ENCODE peak calls at places on chromosomes 7 and 10, in eight cellular contexts. One of them, this sample, is unnamed.

GRCh38 chr7:131052285-131052942 is 275.3 kb upstream of the MKLN1 start:
- DNase-seq in heart left ventricle: no peak
- DNase-seq in neuronal stem cell: no peak
- DNase-seq in SK-N-SH: no peak
- DNase-seq in IMR-90: no peak
- DNase-seq in A549: no peak
- DNase-seq in left ventricle myocardium inferior: no peak
- DNase-seq in H1: no peak
- DNase-seq in this sample: no peak

GRCh38 chr7:95476072-95476845 is 9.5 kb upstream of the ASB4 start:
- DNase-seq in neuronal stem cell: no peak
- DNase-seq in A549: peak
- DNase-seq in left ventricle myocardium inferior: no peak
- DNase-seq in heart left ventricle: no peak
- DNase-seq in H1: no peak
- DNase-seq in IMR-90: no peak
- DNase-seq in SK-N-SH: no peak
- DNase-seq in this sample: no peak

GRCh38 chr10:35778344-35778743 is 136.2 kb upstream of the FZD8 start:
- DNase-seq in H1: no peak
- DNase-seq in SK-N-SH: no peak
- DNase-seq in neuronal stem cell: no peak
- DNase-seq in left ventricle myocardium inferior: no peak
- DNase-seq in A549: no peak
- DNase-seq in heart left ventricle: no peak
- DNase-seq in IMR-90: no peak
- DNase-seq in this sample: no peak

GRCh38 chr7:130959743-130960207 is 225.8 kb upstream of the KLF14 start:
- DNase-seq in H1: no peak
- DNase-seq in left ventricle myocardium inferior: no peak
- DNase-seq in SK-N-SH: no peak
- DNase-seq in neuronal stem cell: no peak
- DNase-seq in A549: peak
- DNase-seq in heart left ventricle: no peak
- DNase-seq in IMR-90: peak
- DNase-seq in this sample: no peak

GRCh38 chr7:32179567-32179966 is 109.4 kb upstream of the PDE1C start:
- DNase-seq in A549: no peak
- DNase-seq in SK-N-SH: no peak
- DNase-seq in IMR-90: peak
- DNase-seq in H1: no peak
- DNase-seq in neuronal stem cell: no peak
- DNase-seq in heart left ventricle: no peak
- DNase-seq in left ventricle myocardium inferior: no peak
- DNase-seq in this sample: no peak

GRCh38 chr10:97633921-97634320 is 621 bp upstream of the MORN4 start:
- DNase-seq in left ventricle myocardium inferior: no peak
- DNase-seq in neuronal stem cell: no peak
- DNase-seq in IMR-90: no peak
- DNase-seq in A549: peak
- DNase-seq in heart left ventricle: no peak
- DNase-seq in SK-N-SH: no peak
- DNase-seq in H1: no peak
- DNase-seq in this sample: no peak

GRCh38 chr10:111493024-111493625 is 416.3 kb downstream of the ADRA2A start:
- DNase-seq in left ventricle myocardium inferior: no peak
- DNase-seq in SK-N-SH: no peak
- DNase-seq in H1: no peak
- DNase-seq in neuronal stem cell: no peak
- DNase-seq in A549: no peak
- DNase-seq in IMR-90: no peak
- DNase-seq in heart left ventricle: no peak
- DNase-seq in this sample: no peak

GRCh38 chr10:26046073-26046684 is 112.2 kb downstream of the MYO3A start:
- DNase-seq in IMR-90: no peak
- DNase-seq in H1: no peak
- DNase-seq in SK-N-SH: no peak
- DNase-seq in heart left ventricle: no peak
- DNase-seq in left ventricle myocardium inferior: no peak
- DNase-seq in neuronal stem cell: no peak
- DNase-seq in A549: no peak
- DNase-seq in this sample: no peak

GRCh38 chr7:17043012-17043877 is 161.5 kb upstream of the AGR3 start:
- DNase-seq in H1: no peak
- DNase-seq in IMR-90: peak
- DNase-seq in neuronal stem cell: no peak
- DNase-seq in SK-N-SH: no peak
- DNase-seq in A549: peak
- DNase-seq in heart left ventricle: no peak
- DNase-seq in left ventricle myocardium inferior: no peak
- DNase-seq in this sample: no peak
- H3K27ac ChIP-seq in H1: no peak
- H3K27ac ChIP-seq in IMR-90: no peak
- H3K27ac ChIP-seq in neuronal stem cell: no peak
- H3K27ac ChIP-seq in SK-N-SH: no peak
- H3K27ac ChIP-seq in A549: peak
- H3K27ac ChIP-seq in heart left ventricle: no peak
- H3K27ac ChIP-seq in left ventricle myocardium inferior: peak
- H3K27ac ChIP-seq in this sample: no peak

DNA sequence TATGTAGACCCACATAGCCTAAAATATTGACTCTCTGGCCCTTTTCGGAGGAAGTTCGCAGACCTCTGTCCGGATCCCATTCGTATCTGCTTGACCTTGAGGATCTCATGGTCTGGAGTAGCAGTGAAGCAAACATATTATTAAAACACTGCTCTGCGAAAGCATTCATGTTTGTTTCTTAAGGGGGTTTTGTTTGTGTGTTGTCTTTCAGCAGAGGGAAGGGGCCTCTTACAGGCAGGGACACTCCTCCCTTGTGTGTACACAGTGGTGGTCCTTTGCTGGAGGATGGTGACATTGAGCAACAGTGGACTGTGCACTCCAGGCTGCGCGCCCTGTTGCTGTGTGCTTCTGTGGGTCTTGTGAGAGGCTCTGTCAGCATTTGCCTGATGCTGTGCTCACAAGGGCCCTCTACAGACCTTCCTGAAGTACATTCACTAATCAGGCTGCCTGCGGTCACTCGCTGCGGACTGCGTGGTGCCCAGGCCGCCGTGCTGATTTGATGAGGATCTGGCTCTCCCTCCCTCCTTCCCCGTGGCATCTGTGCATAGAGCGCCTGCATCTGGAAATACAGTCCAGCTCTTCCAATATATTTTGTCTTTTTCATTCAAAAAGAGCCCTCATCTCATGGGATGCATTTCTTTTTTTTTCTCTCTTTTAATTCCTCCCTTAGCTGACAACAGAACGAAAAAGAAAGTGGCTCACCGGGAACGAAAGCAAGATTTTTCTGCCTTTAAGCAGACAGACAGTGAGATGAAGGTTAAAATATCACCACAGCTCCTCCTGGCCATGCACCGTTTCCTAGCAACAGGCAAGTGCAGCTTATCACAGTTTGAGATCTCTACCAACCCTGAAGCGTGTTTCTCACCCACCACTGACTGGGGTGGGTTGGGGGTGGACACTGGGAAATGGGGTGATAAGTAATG is 135.8 kb downstream of the CNNM2 start:
- DNase-seq in heart left ventricle: peak
- DNase-seq in H1: peak
- DNase-seq in SK-N-SH: peak
- DNase-seq in neuronal stem cell: peak
- DNase-seq in A549: peak
- DNase-seq in left ventricle myocardium inferior: peak
- DNase-seq in IMR-90: peak
- DNase-seq in this sample: peak
- H3K4me3 ChIP-seq in heart left ventricle: peak
- H3K4me3 ChIP-seq in H1: no peak
- H3K4me3 ChIP-seq in SK-N-SH: peak
- H3K4me3 ChIP-seq in neuronal stem cell: no peak
- H3K4me3 ChIP-seq in A549: peak
- H3K4me3 ChIP-seq in left ventricle myocardium inferior: peak
- H3K4me3 ChIP-seq in IMR-90: peak
- H3K4me3 ChIP-seq in this sample: peak

GRCh38 chr10:124707546-124707945 is 36.6 kb downstream of the FAM53B start:
- DNase-seq in heart left ventricle: peak
- DNase-seq in A549: no peak
- DNase-seq in neuronal stem cell: no peak
- DNase-seq in left ventricle myocardium inferior: no peak
- DNase-seq in H1: no peak
- DNase-seq in SK-N-SH: no peak
- DNase-seq in IMR-90: no peak
- DNase-seq in this sample: no peak

GRCh38 chr10:124706462-124706857 is 37.7 kb downstream of the FAM53B start:
- DNase-seq in SK-N-SH: no peak
- DNase-seq in left ventricle myocardium inferior: no peak
- DNase-seq in H1: no peak
- DNase-seq in A549: no peak
- DNase-seq in neuronal stem cell: no peak
- DNase-seq in heart left ventricle: peak
- DNase-seq in IMR-90: no peak
- DNase-seq in this sample: no peak

GRCh38 chr10:124708246-124708779 is 35.9 kb downstream of the FAM53B start:
- DNase-seq in SK-N-SH: no peak
- DNase-seq in left ventricle myocardium inferior: no peak
- DNase-seq in IMR-90: no peak
- DNase-seq in A549: no peak
- DNase-seq in H1: no peak
- DNase-seq in neuronal stem cell: no peak
- DNase-seq in heart left ventricle: no peak
- DNase-seq in this sample: no peak

GRCh38 chr10:124705817-124706461 is 38.2 kb downstream of the FAM53B start:
- DNase-seq in left ventricle myocardium inferior: no peak
- DNase-seq in A549: peak
- DNase-seq in SK-N-SH: no peak
- DNase-seq in H1: no peak
- DNase-seq in neuronal stem cell: no peak
- DNase-seq in IMR-90: no peak
- DNase-seq in heart left ventricle: peak
- DNase-seq in this sample: no peak

DNA sequence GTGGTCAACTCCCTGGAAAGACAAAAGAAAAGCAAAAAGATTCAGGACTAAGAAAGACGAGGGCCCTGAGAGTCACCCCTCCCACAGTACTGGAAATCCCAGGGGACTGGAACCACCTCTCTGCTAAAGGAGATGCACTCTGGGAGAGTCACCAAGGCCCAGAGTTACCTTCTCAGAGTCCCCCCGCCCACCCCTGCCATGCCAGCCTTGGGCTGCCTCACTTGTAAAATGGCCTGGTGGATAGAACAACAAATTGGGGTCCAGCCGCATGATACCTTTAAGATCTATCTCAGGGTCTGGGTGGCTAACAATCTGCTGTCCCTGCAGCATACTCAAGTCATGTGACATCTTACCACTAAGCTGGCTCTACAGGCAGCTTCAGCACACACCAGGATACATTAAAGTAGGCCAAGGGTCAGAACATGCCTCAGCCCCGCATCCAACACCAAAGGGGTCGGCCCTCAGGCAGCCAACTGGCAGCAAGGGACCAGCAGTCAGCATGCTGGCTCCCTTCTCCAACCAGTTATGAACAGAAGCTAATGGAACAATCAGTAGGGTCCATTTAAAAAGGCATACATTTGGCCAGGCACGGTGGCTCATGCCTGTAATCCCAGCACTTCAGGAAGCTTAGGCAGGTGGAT is 37.2 kb downstream of the FAM53B start:
- DNase-seq in IMR-90: no peak
- DNase-seq in A549: no peak
- DNase-seq in heart left ventricle: peak
- DNase-seq in neuronal stem cell: no peak
- DNase-seq in SK-N-SH: no peak
- DNase-seq in H1: no peak
- DNase-seq in left ventricle myocardium inferior: no peak
- DNase-seq in this sample: no peak
- H3K27ac ChIP-seq in IMR-90: no peak
- H3K27ac ChIP-seq in A549: no peak
- H3K27ac ChIP-seq in heart left ventricle: peak
- H3K27ac ChIP-seq in neuronal stem cell: no peak
- H3K27ac ChIP-seq in SK-N-SH: peak
- H3K27ac ChIP-seq in H1: no peak
- H3K27ac ChIP-seq in left ventricle myocardium inferior: peak
- H3K27ac ChIP-seq in this sample: no peak

GRCh38 chr10:126397166-126397565 is 8.9 kb upstream of the ADAM12 start:
- DNase-seq in SK-N-SH: no peak
- DNase-seq in IMR-90: no peak
- DNase-seq in heart left ventricle: no peak
- DNase-seq in A549: no peak
- DNase-seq in neuronal stem cell: no peak
- DNase-seq in H1: no peak
- DNase-seq in left ventricle myocardium inferior: no peak
- DNase-seq in this sample: no peak

GRCh38 chr10:126398383-126398743 is 10.1 kb upstream of the ADAM12 start:
- DNase-seq in left ventricle myocardium inferior: no peak
- DNase-seq in IMR-90: no peak
- DNase-seq in neuronal stem cell: no peak
- DNase-seq in heart left ventricle: no peak
- DNase-seq in A549: no peak
- DNase-seq in H1: no peak
- DNase-seq in SK-N-SH: no peak
- DNase-seq in this sample: no peak

GRCh38 chr10:126400641-126401040 is 12.4 kb upstream of the ADAM12 start:
- DNase-seq in heart left ventricle: no peak
- DNase-seq in A549: no peak
- DNase-seq in neuronal stem cell: no peak
- DNase-seq in H1: no peak
- DNase-seq in left ventricle myocardium inferior: no peak
- DNase-seq in IMR-90: no peak
- DNase-seq in SK-N-SH: no peak
- DNase-seq in this sample: no peak

GRCh38 chr10:126397640-126398382 is 9.5 kb upstream of the ADAM12 start:
- DNase-seq in A549: peak
- DNase-seq in H1: no peak
- DNase-seq in SK-N-SH: peak
- DNase-seq in IMR-90: peak
- DNase-seq in left ventricle myocardium inferior: no peak
- DNase-seq in heart left ventricle: no peak
- DNase-seq in neuronal stem cell: no peak
- DNase-seq in this sample: no peak

DNA sequence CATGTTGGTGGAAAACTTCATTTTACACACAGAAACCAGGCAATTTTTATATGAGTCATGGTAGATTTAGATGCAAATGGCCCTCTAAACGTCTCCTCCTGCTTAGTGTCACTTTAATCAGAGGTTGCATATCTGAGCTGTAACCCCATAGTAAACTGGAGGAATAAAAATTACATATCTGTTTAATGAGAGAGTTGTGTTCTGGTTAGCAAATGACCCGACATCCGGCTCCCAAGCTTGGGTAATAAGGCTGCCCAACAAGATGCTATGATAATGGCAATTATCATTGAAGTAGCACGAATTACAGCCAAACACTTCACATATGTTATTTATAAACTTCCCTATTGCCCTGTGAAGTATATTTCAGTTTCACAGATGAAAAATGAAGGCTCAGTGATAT is 10.6 kb upstream of the ADAM12 start:
- DNase-seq in A549: no peak
- DNase-seq in neuronal stem cell: no peak
- DNase-seq in SK-N-SH: peak
- DNase-seq in heart left ventricle: no peak
- DNase-seq in H1: no peak
- DNase-seq in left ventricle myocardium inferior: no peak
- DNase-seq in IMR-90: no peak
- DNase-seq in this sample: no peak
- H3K4me3 ChIP-seq in A549: no peak
- H3K4me3 ChIP-seq in neuronal stem cell: no peak
- H3K4me3 ChIP-seq in SK-N-SH: no peak
- H3K4me3 ChIP-seq in heart left ventricle: no peak
- H3K4me3 ChIP-seq in H1: no peak
- H3K4me3 ChIP-seq in left ventricle myocardium inferior: no peak
- H3K4me3 ChIP-seq in IMR-90: no peak
- H3K4me3 ChIP-seq in this sample: no peak